ENCODE peak calls at places on chromosomes 11 and 22, in ten cellular contexts. J, T, U, D, W, A, E, P, C and M are unnamed samples.

GRCh38 chr11:94043241-94043640 is 22.1 kb downstream of the HEPHL1 start:
- DNase-seq in J (no peak), T (no peak), U (no peak), D (no peak), W (no peak), A (no peak), E (no peak), P (no peak), C (no peak), M (no peak)

GRCh38 chr11:114413958-114414357 is 13.5 kb downstream of the RBM7 start:
- DNase-seq in J (no peak), T (no peak), U (no peak), D (no peak), W (no peak), A (no peak), E (no peak), P (no peak), C (no peak), M (no peak)

GRCh38 chr11:94762208-94762607 is 5.9 kb upstream of the AMOTL1 start:
- DNase-seq in J (no peak), T (peak), U (no peak), D (no peak), W (no peak), A (no peak), E (no peak), P (no peak), C (no peak), M (no peak)

GRCh38 chr11:44335052-44335894 is 25.3 kb upstream of the ALX4 start:
- DNase-seq in J (no peak), T (no peak), U (no peak), D (no peak), W (no peak), A (no peak), E (no peak), P (no peak), C (no peak), M (no peak)

GRCh38 chr11:107598225-107599139 is 7.5 kb downstream of the ELMOD1 start:
- DNase-seq in J (no peak), T (peak), U (no peak), D (peak), W (no peak), A (peak), E (no peak), P (no peak), C (peak), M (no peak)

GRCh38 chr11:68840661-68841653 is 759 bp downstream of the CPT1A start:
- DNase-seq in J (no peak), T (peak), U (peak), D (peak), W (peak), A (peak), E (peak), P (peak), C (no peak), M (peak)

GRCh38 chr11:33687733-33688479 is 12.7 kb downstream of the C11orf91 start:
- DNase-seq in J (peak), T (peak), U (no peak), D (no peak), W (peak), A (peak), E (no peak), P (peak), C (no peak), M (peak)

GRCh38 chr11:4466168-4466891 is 16.1 kb upstream of the OR52K1 start:
- DNase-seq in J (no peak), T (no peak), U (no peak), D (no peak), W (no peak), A (no peak), E (no peak), P (no peak), C (peak), M (no peak)

GRCh38 chr11:119324124-119324665 is 7.3 kb upstream of the MCAM start:
- DNase-seq in J (no peak), T (no peak), U (peak), D (no peak), W (no peak), A (no peak), E (no peak), P (no peak), C (no peak), M (no peak)

GRCh38 chr11:57662893-57663292 is 5.0 kb upstream of the ZDHHC5 start:
- DNase-seq in J (no peak), T (no peak), U (no peak), D (no peak), W (no peak), A (no peak), E (no peak), P (no peak), C (no peak), M (no peak)

GRCh38 chr22:37843746-37844089 is 416 bp downstream of the ANKRD54 start:
- DNase-seq in J (no peak), T (peak), U (peak), D (no peak), W (no peak), A (peak), E (peak), P (no peak), C (no peak), M (peak)

GRCh38 chr22:22463855-22464540 is 44.5 kb downstream of the ZNF280B start:
- DNase-seq in J (peak), T (peak), U (no peak), D (no peak), W (peak), A (peak), E (no peak), P (peak), C (peak), M (peak)

GRCh38 chr22:20571078-20571503 is 63.7 kb downstream of the MED15 start:
- DNase-seq in J (no peak), T (no peak), U (no peak), D (no peak), W (no peak), A (no peak), E (peak), P (no peak), C (no peak), M (no peak)

GRCh38 chr11:117663826-117664225 is 133.2 kb downstream of the DSCAML1 start:
- DNase-seq in J (no peak), T (no peak), U (no peak), D (no peak), W (no peak), A (no peak), E (peak), P (peak), C (no peak), M (no peak)

GRCh38 chr11:69253028-69253427 is 40.9 kb upstream of the MYEOV start:
- DNase-seq in J (peak), T (no peak), U (no peak), D (no peak), W (peak), A (peak), E (no peak), P (no peak), C (no peak), M (no peak)

GRCh38 chr11:67345949-67346819 is 7.2 kb downstream of the POLD4 start:
- DNase-seq in J (no peak), T (peak), U (no peak), D (no peak), W (peak), A (peak), E (no peak), P (no peak), C (no peak), M (no peak)

GRCh38 chr11:13260196-13260962 is 17.2 kb upstream of the BMAL1 start:
- DNase-seq in J (no peak), T (no peak), U (no peak), D (no peak), W (no peak), A (no peak), E (no peak), P (no peak), C (no peak), M (no peak)

GRCh38 chr11:47987781-47988180 is 7.4 kb downstream of the PTPRJ start:
- DNase-seq in J (no peak), T (no peak), U (no peak), D (no peak), W (no peak), A (no peak), E (no peak), P (no peak), C (no peak), M (no peak)

GRCh38 chr11:64894070-64894811 is 15.8 kb upstream of the EHD1 start:
- DNase-seq in J (no peak), T (peak), U (peak), D (peak), W (peak), A (peak), E (peak), P (peak), C (peak), M (peak)

GRCh38 chr11:116641561-116642045 is 131.2 kb downstream of the BUD13 start:
- DNase-seq in J (no peak), T (peak), U (no peak), D (peak), W (peak), A (peak), E (no peak), P (no peak), C (peak), M (peak)

GRCh38 chr11:65047581-65048422 is 6.8 kb downstream of the SAC3D1 start:
- DNase-seq in J (no peak), T (no peak), U (no peak), D (no peak), W (no peak), A (peak), E (peak), P (peak), C (peak), M (peak)

GRCh38 chr11:69066122-69067112 is 17.7 kb downstream of the TPCN2 start:
- DNase-seq in J (no peak), T (no peak), U (no peak), D (no peak), W (no peak), A (no peak), E (no peak), P (no peak), C (no peak), M (no peak)

GRCh38 chr22:19994851-19995610 is 21.6 kb downstream of the ARVCF start:
- DNase-seq in J (no peak), T (no peak), U (no peak), D (no peak), W (no peak), A (no peak), E (no peak), P (no peak), C (no peak), M (no peak)

GRCh38 chr11:12963789-12964536 is 45.2 kb upstream of the RASSF10 start:
- DNase-seq in J (no peak), T (peak), U (peak), D (peak), W (peak), A (peak), E (no peak), P (peak), C (peak), M (peak)

GRCh38 chr22:17939011-17939410 is 85.3 kb downstream of the MICAL3 start:
- DNase-seq in J (no peak), T (no peak), U (no peak), D (no peak), W (no peak), A (no peak), E (no peak), P (no peak), C (no peak), M (no peak)

GRCh38 chr11:61827573-61828378 is at the start of gene FADS2:
- DNase-seq in J (peak), T (peak), U (peak), D (peak), W (peak), A (peak), E (peak), P (peak), C (peak), M (peak)
- TF ChIP-seq CTCF in J (no peak), T (peak), U (no peak), D (no peak), W (no peak), A (no peak), E (no peak), P (peak), C (peak), M (no peak)

DNA sequence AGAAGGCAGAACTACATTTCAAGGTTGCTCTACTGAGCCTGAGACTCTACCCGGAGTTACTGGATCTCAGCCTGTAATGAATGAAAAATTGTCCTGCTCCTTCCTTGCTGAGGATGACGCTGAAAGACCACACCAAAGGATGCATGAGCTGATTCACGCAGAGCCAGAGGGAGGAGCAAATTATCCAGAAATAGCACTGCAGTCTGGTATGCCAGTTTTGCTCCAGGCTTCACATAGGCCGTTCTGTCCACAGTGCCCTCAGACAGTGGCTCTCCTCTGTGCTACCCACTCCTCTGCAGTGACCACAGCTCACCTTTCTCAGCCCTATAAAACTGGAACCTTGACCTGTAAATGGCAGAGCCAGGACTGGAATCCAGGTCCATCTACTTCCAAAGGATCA is 79.3 kb upstream of the GALNT18 start:
- DNase-seq in J (no peak), T (no peak), U (no peak), D (no peak), W (no peak), A (peak), E (no peak), P (no peak), C (no peak), M (no peak)
- TF ChIP-seq CTCF in J (no peak), T (no peak), U (no peak), D (no peak), W (no peak), A (no peak), E (no peak), P (no peak), C (no peak), M (no peak)

GRCh38 chr22:25382762-25383161 is 163.3 kb downstream of the CRYBB2 start:
- DNase-seq in J (no peak), T (no peak), U (no peak), D (no peak), W (no peak), A (no peak), E (no peak), P (no peak), C (no peak), M (no peak)
- TF ChIP-seq CTCF in J (peak), T (peak), U (no peak), D (no peak), W (peak), A (peak), E (no peak), P (no peak), C (peak), M (no peak)

GRCh38 chr11:75667268-75667830 is 1.5 kb downstream of the MAP6 start:
- DNase-seq in J (no peak), T (peak), U (no peak), D (peak), W (no peak), A (no peak), E (no peak), P (no peak), C (peak), M (peak)
- TF ChIP-seq CTCF in J (no peak), T (no peak), U (no peak), D (no peak), W (no peak), A (no peak), E (no peak), P (peak), C (peak), M (no peak)

GRCh38 chr11:130549393-130549999 is 101.1 kb downstream of the ADAMTS15 start:
- DNase-seq in J (no peak), T (no peak), U (no peak), D (no peak), W (no peak), A (peak), E (no peak), P (no peak), C (no peak), M (no peak)
- TF ChIP-seq CTCF in J (no peak), T (no peak), U (no peak), D (no peak), W (no peak), A (no peak), E (no peak), P (no peak), C (peak), M (no peak)

GRCh38 chr11:73760066-73760679 is 701 bp downstream of the RAB6A start:
- DNase-seq in J (no peak), T (peak), U (peak), D (peak), W (peak), A (peak), E (no peak), P (peak), C (peak), M (peak)

GRCh38 chr11:73762732-73763131 is 1.9 kb upstream of the RAB6A start:
- DNase-seq in J (no peak), T (no peak), U (no peak), D (no peak), W (no peak), A (no peak), E (no peak), P (no peak), C (no peak), M (no peak)

GRCh38 chr11:73759520-73760065 is 1.3 kb downstream of the RAB6A start:
- DNase-seq in J (peak), T (peak), U (no peak), D (no peak), W (peak), A (peak), E (no peak), P (no peak), C (no peak), M (no peak)

GRCh38 chr11:73761403-73761945 is 600 bp upstream of the RAB6A start:
- DNase-seq in J (no peak), T (no peak), U (no peak), D (no peak), W (no peak), A (no peak), E (peak), P (peak), C (no peak), M (no peak)

GRCh38 chr11:73760680-73761402 is at the start of gene RAB6A:
- DNase-seq in J (peak), T (peak), U (peak), D (peak), W (peak), A (peak), E (peak), P (peak), C (peak), M (peak)
- TF ChIP-seq CTCF in J (peak), T (peak), U (peak), D (peak), W (peak), A (peak), E (peak), P (peak), C (peak), M (no peak)

DNA sequence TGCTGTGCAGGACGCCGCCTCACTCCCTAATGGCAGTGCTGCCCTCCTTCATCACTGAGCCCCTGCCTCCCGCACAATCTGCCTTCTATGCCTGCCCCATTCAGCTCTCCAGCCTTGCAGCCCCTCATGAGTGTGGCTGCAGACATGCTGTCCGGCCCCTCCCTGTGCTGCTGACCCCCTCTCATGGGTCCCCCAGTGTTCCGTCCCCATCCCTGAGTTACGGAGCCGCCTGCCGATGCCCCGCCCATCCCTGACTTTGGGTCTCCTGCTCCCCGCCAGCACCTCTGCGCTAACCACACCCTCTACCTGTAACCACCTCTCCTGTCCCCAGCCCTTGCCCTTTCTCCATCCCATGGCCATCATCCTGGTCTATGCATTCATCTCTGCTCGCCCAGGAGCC is 33.3 kb downstream of the CTTN start:
- DNase-seq in J (no peak), T (no peak), U (no peak), D (no peak), W (no peak), A (no peak), E (no peak), P (no peak), C (no peak), M (no peak)
- TF ChIP-seq CTCF in J (no peak), T (no peak), U (no peak), D (no peak), W (no peak), A (no peak), E (no peak), P (no peak), C (no peak), M (no peak)

GRCh38 chr22:50485221-50486131 is 1.2 kb upstream of the MIOX start:
- DNase-seq in J (no peak), T (no peak), U (peak), D (peak), W (no peak), A (no peak), E (no peak), P (no peak), C (no peak), M (no peak)
- TF ChIP-seq CTCF in J (no peak), T (no peak), U (no peak), D (no peak), W (no peak), A (no peak), E (no peak), P (no peak), C (no peak), M (no peak)

DNA sequence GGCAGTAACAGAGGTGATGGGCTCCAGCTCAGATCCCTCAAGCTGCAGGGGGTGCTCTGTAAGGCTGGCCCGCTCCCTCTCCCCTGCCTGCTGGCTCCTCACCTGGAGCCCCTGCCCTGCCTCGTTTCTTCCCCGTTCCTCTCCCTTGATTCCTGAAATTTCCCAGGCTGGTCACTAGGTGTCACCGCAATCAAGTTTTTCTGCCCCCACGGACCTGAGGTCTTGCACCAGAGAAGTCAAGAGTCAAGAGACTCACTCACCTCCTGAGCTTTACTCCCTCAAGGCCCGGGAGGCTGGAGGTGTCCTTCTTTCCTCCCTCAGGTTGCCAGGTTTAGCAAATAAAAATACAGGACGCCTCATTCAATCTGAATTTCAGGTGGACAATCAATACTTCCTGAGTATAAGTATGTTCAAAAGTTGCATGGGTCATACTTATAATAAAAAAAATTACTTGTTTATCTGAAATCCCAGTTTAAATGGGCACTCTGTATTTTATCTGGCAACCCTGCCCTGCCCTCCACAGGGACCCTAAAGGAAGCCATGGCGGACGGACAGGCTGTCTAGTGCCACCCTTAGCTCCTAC is 69.2 kb downstream of the SCUBE1 start:
- DNase-seq in J (peak), T (peak), U (no peak), D (no peak), W (peak), A (peak), E (no peak), P (peak), C (peak), M (peak)
- TF ChIP-seq CTCF in J (peak), T (peak), U (peak), D (peak), W (peak), A (peak), E (peak), P (peak), C (peak), M (peak)